ENCODE peak calls at places on chromosomes 5 and 9, in four cellular contexts. One of them, this sample, is unnamed.

GRCh38 chr5:73947876-73948275 is 321.9 kb downstream of the ARHGEF28 start:
- DNase-seq in SK-N-SH: no peak
- DNase-seq in A549: no peak
- DNase-seq in HepG2: no peak
- DNase-seq in this sample: no peak

GRCh38 chr5:81006955-81007636 is 46.9 kb downstream of the RASGRF2 start:
- DNase-seq in SK-N-SH: no peak
- DNase-seq in A549: no peak
- DNase-seq in HepG2: no peak
- DNase-seq in this sample: no peak

GRCh38 chr9:108620767-108621166 is 235.0 kb downstream of the ACTL7B start:
- DNase-seq in SK-N-SH: no peak
- DNase-seq in A549: no peak
- DNase-seq in HepG2: no peak
- DNase-seq in this sample: no peak

GRCh38 chr9:131837316-131837715 is 97.4 kb upstream of the RAPGEF1 start:
- DNase-seq in A549: peak
- DNase-seq in HepG2: peak
- DNase-seq in SK-N-SH: peak
- DNase-seq in this sample: no peak

GRCh38 chr5:103166704-103167103 is 46.6 kb downstream of the PPIP5K2 start:
- DNase-seq in HepG2: no peak
- DNase-seq in SK-N-SH: no peak
- DNase-seq in A549: no peak
- DNase-seq in this sample: no peak

GRCh38 chr5:77400645-77401044 is 91.5 kb downstream of the WDR41 start:
- DNase-seq in HepG2: no peak
- DNase-seq in A549: no peak
- DNase-seq in SK-N-SH: no peak
- DNase-seq in this sample: peak

GRCh38 chr5:135233477-135233876 is 165.6 kb downstream of the MACROH2A1 start:
- DNase-seq in A549: no peak
- DNase-seq in HepG2: no peak
- DNase-seq in SK-N-SH: no peak
- DNase-seq in this sample: no peak

GRCh38 chr5:16127865-16128544 is 51.6 kb downstream of the MARCHF11 start:
- DNase-seq in SK-N-SH: no peak
- DNase-seq in A549: no peak
- DNase-seq in HepG2: no peak
- DNase-seq in this sample: no peak

GRCh38 chr5:86884608-86885007 is 266.9 kb downstream of the COX7C start:
- DNase-seq in A549: no peak
- DNase-seq in SK-N-SH: no peak
- DNase-seq in HepG2: no peak
- DNase-seq in this sample: no peak

GRCh38 chr5:163478126-163478981 is 17.9 kb downstream of the HMMR start:
- DNase-seq in HepG2: no peak
- DNase-seq in A549: no peak
- DNase-seq in SK-N-SH: no peak
- DNase-seq in this sample: peak

GRCh38 chr9:130433168-130433946 is 11.4 kb upstream of the ASS1 start:
- DNase-seq in HepG2: no peak
- DNase-seq in A549: peak
- DNase-seq in SK-N-SH: peak
- DNase-seq in this sample: peak

GRCh38 chr5:35202319-35203111 is 27.8 kb downstream of the PRLR start:
- DNase-seq in HepG2: peak
- DNase-seq in SK-N-SH: peak
- DNase-seq in A549: peak
- DNase-seq in this sample: peak

GRCh38 chr5:76401801-76402250 is 1.3 kb upstream of the IQGAP2 start:
- DNase-seq in HepG2: no peak
- DNase-seq in SK-N-SH: no peak
- DNase-seq in A549: no peak
- DNase-seq in this sample: no peak

GRCh38 chr9:135109650-135110049 is 22.2 kb downstream of the OLFM1 start:
- DNase-seq in HepG2: no peak
- DNase-seq in SK-N-SH: no peak
- DNase-seq in A549: no peak
- DNase-seq in this sample: no peak

GRCh38 chr9:90827181-90827866 is 25.7 kb downstream of the SYK start:
- DNase-seq in SK-N-SH: no peak
- DNase-seq in A549: no peak
- DNase-seq in HepG2: no peak
- DNase-seq in this sample: no peak

GRCh38 chr5:5103249-5103648 is 36.9 kb upstream of the ADAMTS16 start:
- DNase-seq in SK-N-SH: no peak
- DNase-seq in HepG2: no peak
- DNase-seq in A549: no peak
- DNase-seq in this sample: no peak

GRCh38 chr5:132230871-132231270 is 3.2 kb upstream of the P4HA2 start:
- DNase-seq in A549: no peak
- DNase-seq in HepG2: no peak
- DNase-seq in SK-N-SH: no peak
- DNase-seq in this sample: no peak

GRCh38 chr9:71079451-71079850 is 42.0 kb downstream of the TRPM3 start:
- DNase-seq in HepG2: peak
- DNase-seq in SK-N-SH: no peak
- DNase-seq in A549: no peak
- DNase-seq in this sample: peak

GRCh38 chr5:134103397-134103796 is 11.1 kb upstream of the TCF7 start:
- DNase-seq in A549: no peak
- DNase-seq in HepG2: no peak
- DNase-seq in SK-N-SH: no peak
- DNase-seq in this sample: no peak

GRCh38 chr5:141992349-141992963 is 20.4 kb downstream of the GNPDA1 start:
- DNase-seq in A549: peak
- DNase-seq in SK-N-SH: peak
- DNase-seq in HepG2: peak
- DNase-seq in this sample: peak

GRCh38 chr5:169637856-169638190 is 748 bp downstream of the DOCK2 start:
- DNase-seq in A549: no peak
- DNase-seq in HepG2: no peak
- DNase-seq in SK-N-SH: no peak
- DNase-seq in this sample: no peak

GRCh38 chr9:14031761-14032279 is 282.1 kb downstream of the NFIB start:
- DNase-seq in SK-N-SH: no peak
- DNase-seq in A549: no peak
- DNase-seq in HepG2: no peak
- DNase-seq in this sample: no peak

GRCh38 chr5:55232985-55233928 is at the start of gene CCNO:
- DNase-seq in HepG2: peak
- DNase-seq in A549: peak
- DNase-seq in SK-N-SH: peak
- DNase-seq in this sample: peak

GRCh38 chr9:91898451-91899433 is 51.3 kb downstream of the ROR2 start:
- DNase-seq in HepG2: peak
- DNase-seq in SK-N-SH: peak
- DNase-seq in A549: no peak
- DNase-seq in this sample: peak

GRCh38 chr9:94622087-94622486 is 17.2 kb downstream of the FBP1 start:
- DNase-seq in HepG2: no peak
- DNase-seq in A549: no peak
- DNase-seq in SK-N-SH: no peak
- DNase-seq in this sample: no peak

GRCh38 chr5:120695368-120695880 is 231.3 kb downstream of the PRR16 start:
- DNase-seq in SK-N-SH: no peak
- DNase-seq in A549: no peak
- DNase-seq in HepG2: no peak
- DNase-seq in this sample: no peak

GRCh38 chr5:171684169-171684568 is 101.4 kb upstream of the SMIM23 start:
- DNase-seq in SK-N-SH: no peak
- DNase-seq in A549: no peak
- DNase-seq in HepG2: no peak
- DNase-seq in this sample: no peak
- TF ChIP-seq RAD21 in SK-N-SH: no peak
- TF ChIP-seq RAD21 in A549: no peak
- TF ChIP-seq RAD21 in HepG2: no peak
- TF ChIP-seq RAD21 in this sample: no peak

GRCh38 chr5:31471916-31472315 is 60.0 kb downstream of the DROSHA start:
- DNase-seq in SK-N-SH: no peak
- DNase-seq in A549: no peak
- DNase-seq in HepG2: no peak
- DNase-seq in this sample: no peak

GRCh38 chr5:31469886-31470285 is 62.0 kb downstream of the DROSHA start:
- DNase-seq in HepG2: no peak
- DNase-seq in SK-N-SH: no peak
- DNase-seq in A549: no peak
- DNase-seq in this sample: peak

GRCh38 chr5:31469466-31469865 is 62.4 kb downstream of the DROSHA start:
- DNase-seq in SK-N-SH: no peak
- DNase-seq in A549: no peak
- DNase-seq in HepG2: no peak
- DNase-seq in this sample: no peak

GRCh38 chr5:31471040-31471439 is 60.9 kb downstream of the DROSHA start:
- DNase-seq in SK-N-SH: no peak
- DNase-seq in A549: no peak
- DNase-seq in HepG2: no peak
- DNase-seq in this sample: no peak

GRCh38 chr5:31470608-31471007 is 61.3 kb downstream of the DROSHA start:
- DNase-seq in HepG2: no peak
- DNase-seq in A549: no peak
- DNase-seq in SK-N-SH: no peak
- DNase-seq in this sample: peak
- TF ChIP-seq RAD21 in HepG2: no peak
- TF ChIP-seq RAD21 in A549: no peak
- TF ChIP-seq RAD21 in SK-N-SH: no peak
- TF ChIP-seq RAD21 in this sample: no peak

DNA sequence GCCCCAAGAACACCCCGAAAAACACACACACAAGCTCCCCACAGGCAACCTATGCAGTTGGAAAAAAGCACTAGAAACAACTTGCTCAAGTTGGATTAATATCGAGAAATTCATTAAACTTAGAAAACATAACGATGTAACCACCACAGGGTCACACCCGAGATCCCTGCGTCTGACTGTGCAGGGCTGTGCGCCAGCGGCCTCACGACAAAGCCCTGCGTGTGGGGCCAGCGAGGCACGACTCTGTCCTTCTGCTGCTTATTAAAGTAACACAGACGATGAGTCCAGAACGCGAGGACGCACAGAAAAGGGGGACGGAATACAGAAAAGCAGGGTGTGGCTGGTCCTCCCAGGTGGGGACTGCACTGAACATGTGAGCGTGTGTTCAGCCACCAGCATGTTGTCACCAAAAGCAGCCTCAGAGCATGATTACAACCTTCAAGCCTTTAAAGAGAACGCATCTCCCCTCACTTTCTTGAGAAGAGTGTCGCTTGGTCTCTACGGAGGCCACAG is 14.4 kb downstream of the SLC12A7 start:
- DNase-seq in SK-N-SH: no peak
- DNase-seq in HepG2: no peak
- DNase-seq in A549: no peak
- DNase-seq in this sample: no peak
- TF ChIP-seq RAD21 in SK-N-SH: no peak
- TF ChIP-seq RAD21 in HepG2: no peak
- TF ChIP-seq RAD21 in A549: no peak
- TF ChIP-seq RAD21 in this sample: no peak

DNA sequence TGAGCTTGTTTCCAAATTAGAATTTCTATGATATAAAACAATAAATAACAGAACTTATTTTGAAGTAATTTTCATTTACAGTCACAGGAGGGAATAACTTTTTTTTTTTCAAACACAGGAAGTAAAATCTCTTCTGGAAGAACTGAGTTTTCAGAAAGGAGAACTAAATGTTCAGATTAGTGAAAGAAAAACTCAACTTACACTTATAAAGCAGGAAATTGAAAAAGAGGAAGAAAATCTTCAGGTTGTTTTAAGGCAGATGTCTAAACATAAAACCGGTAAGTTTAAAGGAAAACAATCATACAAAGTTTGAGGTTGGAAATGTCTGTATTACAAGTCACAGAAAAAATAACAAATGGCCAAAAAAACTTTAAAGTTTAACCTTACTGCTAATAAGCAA is 41.6 kb downstream of the RAB14 start:
- DNase-seq in A549: no peak
- DNase-seq in SK-N-SH: no peak
- DNase-seq in HepG2: no peak
- DNase-seq in this sample: no peak
- TF ChIP-seq RAD21 in A549: no peak
- TF ChIP-seq RAD21 in SK-N-SH: no peak
- TF ChIP-seq RAD21 in HepG2: no peak
- TF ChIP-seq RAD21 in this sample: no peak

GRCh38 chr5:159073030-159073429 is 26.7 kb downstream of the EBF1 start:
- DNase-seq in SK-N-SH: no peak
- DNase-seq in HepG2: no peak
- DNase-seq in A549: no peak
- DNase-seq in this sample: no peak
- TF ChIP-seq RAD21 in SK-N-SH: no peak
- TF ChIP-seq RAD21 in HepG2: no peak
- TF ChIP-seq RAD21 in A549: no peak
- TF ChIP-seq RAD21 in this sample: no peak

GRCh38 chr9:10411272-10411671 is 201.5 kb downstream of the PTPRD start:
- DNase-seq in HepG2: no peak
- DNase-seq in A549: no peak
- DNase-seq in SK-N-SH: no peak
- DNase-seq in this sample: no peak
- TF ChIP-seq RAD21 in HepG2: no peak
- TF ChIP-seq RAD21 in A549: no peak
- TF ChIP-seq RAD21 in SK-N-SH: no peak
- TF ChIP-seq RAD21 in this sample: no peak

GRCh38 chr5:82922086-82922734 is 155.0 kb downstream of the TMEM167A start:
- DNase-seq in SK-N-SH: no peak
- DNase-seq in HepG2: no peak
- DNase-seq in A549: no peak
- DNase-seq in this sample: no peak

GRCh38 chr5:82924241-82924989 is 152.8 kb downstream of the TMEM167A start:
- DNase-seq in SK-N-SH: no peak
- DNase-seq in HepG2: peak
- DNase-seq in A549: no peak
- DNase-seq in this sample: no peak

DNA sequence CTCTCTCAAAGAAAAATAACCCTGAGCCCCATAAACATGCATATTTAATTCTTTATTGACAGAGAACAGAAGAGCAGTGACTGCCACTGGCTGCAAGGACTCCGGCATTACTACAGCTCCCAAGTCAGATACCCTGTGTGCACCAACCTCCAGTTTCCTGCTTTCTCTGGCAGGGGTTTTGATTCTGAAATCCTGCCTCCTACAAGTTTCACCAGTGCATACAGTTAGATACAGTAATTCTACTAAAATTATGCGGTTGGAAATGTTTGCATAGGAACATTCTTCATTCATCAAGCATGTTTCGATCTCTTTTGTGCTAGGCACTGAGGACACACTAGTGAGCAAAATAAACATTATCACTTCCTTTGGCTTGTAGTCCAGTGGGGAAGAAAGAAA is 152.2 kb downstream of the TMEM167A start:
- DNase-seq in SK-N-SH: no peak
- DNase-seq in HepG2: no peak
- DNase-seq in A549: no peak
- DNase-seq in this sample: no peak
- TF ChIP-seq RAD21 in SK-N-SH: no peak
- TF ChIP-seq RAD21 in HepG2: no peak
- TF ChIP-seq RAD21 in A549: no peak
- TF ChIP-seq RAD21 in this sample: no peak

This sample was measured in IMR-90.